ENCODE peak calls at places on chromosomes 13 and 19, in ten cellular contexts. One of them, this sample, is unnamed.
A peak's percentile ranks its signal among the peaks of the same experiment; 100 is the strongest.

GRCh38 chr19:10293637-10294367 is 4.0 kb downstream of the ICAM5 start:
- DNase-seq in left ventricle myocardium inferior: no peak
- DNase-seq in endodermal cell: no peak
- DNase-seq in IMR-90: no peak
- DNase-seq in psoas muscle: no peak
- DNase-seq in cardiac fibroblast: no peak
- DNase-seq in brain microvascular endothelial cell: no peak
- DNase-seq in uterus: no peak
- DNase-seq in BE2C: no peak
- DNase-seq in A549: no peak
- DNase-seq in this sample: no peak

GRCh38 chr13:64723735-64724134 is 2506.4 kb downstream of the PCDH9 start:
- DNase-seq in endodermal cell: no peak
- DNase-seq in BE2C: peak; percentile 58
- DNase-seq in A549: peak; percentile 90
- DNase-seq in psoas muscle: no peak
- DNase-seq in uterus: no peak
- DNase-seq in brain microvascular endothelial cell: peak; percentile 93
- DNase-seq in IMR-90: peak; percentile 94
- DNase-seq in left ventricle myocardium inferior: no peak
- DNase-seq in cardiac fibroblast: peak; percentile 92
- DNase-seq in this sample: no peak

GRCh38 chr13:50838031-50838430 is 5.5 kb downstream of the DLEU7 start:
- DNase-seq in cardiac fibroblast: no peak
- DNase-seq in uterus: no peak
- DNase-seq in IMR-90: no peak
- DNase-seq in left ventricle myocardium inferior: no peak
- DNase-seq in endodermal cell: no peak
- DNase-seq in A549: no peak
- DNase-seq in psoas muscle: no peak
- DNase-seq in BE2C: no peak
- DNase-seq in brain microvascular endothelial cell: no peak
- DNase-seq in this sample: no peak

GRCh38 chr19:41696402-41697197 is 8.5 kb upstream of the CEACAM7 start:
- DNase-seq in psoas muscle: no peak
- DNase-seq in endodermal cell: peak; percentile 87
- DNase-seq in cardiac fibroblast: no peak
- DNase-seq in BE2C: no peak
- DNase-seq in uterus: no peak
- DNase-seq in A549: no peak
- DNase-seq in left ventricle myocardium inferior: no peak
- DNase-seq in brain microvascular endothelial cell: no peak
- DNase-seq in IMR-90: no peak
- DNase-seq in this sample: peak; percentile 10

GRCh38 chr19:39270091-39270871 is 2.1 kb downstream of the IFNL2 start:
- DNase-seq in brain microvascular endothelial cell: no peak
- DNase-seq in IMR-90: peak; percentile 40
- DNase-seq in left ventricle myocardium inferior: no peak
- DNase-seq in BE2C: no peak
- DNase-seq in psoas muscle: no peak
- DNase-seq in uterus: no peak
- DNase-seq in endodermal cell: no peak
- DNase-seq in cardiac fibroblast: no peak
- DNase-seq in A549: peak; percentile 41
- DNase-seq in this sample: no peak

GRCh38 chr13:100526299-100527030 is 62.1 kb downstream of the GGACT start:
- DNase-seq in psoas muscle: no peak
- DNase-seq in A549: no peak
- DNase-seq in brain microvascular endothelial cell: no peak
- DNase-seq in BE2C: no peak
- DNase-seq in cardiac fibroblast: no peak
- DNase-seq in uterus: no peak
- DNase-seq in IMR-90: no peak
- DNase-seq in endodermal cell: peak; percentile 55
- DNase-seq in left ventricle myocardium inferior: no peak
- DNase-seq in this sample: peak; percentile 30

GRCh38 chr13:41107584-41108014 is 25.0 kb downstream of the KBTBD6 start:
- DNase-seq in endodermal cell: peak; percentile 94
- DNase-seq in left ventricle myocardium inferior: no peak
- DNase-seq in A549: no peak
- DNase-seq in psoas muscle: no peak
- DNase-seq in IMR-90: no peak
- DNase-seq in BE2C: peak; percentile 16
- DNase-seq in cardiac fibroblast: no peak
- DNase-seq in brain microvascular endothelial cell: no peak
- DNase-seq in uterus: no peak
- DNase-seq in this sample: peak; percentile 35

GRCh38 chr19:10173527-10173926 is 21.2 kb downstream of the DNMT1 start:
- DNase-seq in A549: peak; percentile 37
- DNase-seq in endodermal cell: no peak
- DNase-seq in IMR-90: peak; percentile 50
- DNase-seq in uterus: no peak
- DNase-seq in psoas muscle: no peak
- DNase-seq in cardiac fibroblast: peak; percentile 41
- DNase-seq in brain microvascular endothelial cell: peak; percentile 26
- DNase-seq in left ventricle myocardium inferior: no peak
- DNase-seq in BE2C: no peak
- DNase-seq in this sample: no peak

GRCh38 chr19:32988724-32989123 is 16.7 kb downstream of the FAAP24 start:
- DNase-seq in brain microvascular endothelial cell: no peak
- DNase-seq in IMR-90: no peak
- DNase-seq in cardiac fibroblast: no peak
- DNase-seq in A549: no peak
- DNase-seq in left ventricle myocardium inferior: no peak
- DNase-seq in BE2C: no peak
- DNase-seq in uterus: no peak
- DNase-seq in psoas muscle: no peak
- DNase-seq in endodermal cell: no peak
- DNase-seq in this sample: no peak

GRCh38 chr13:27923794-27924528 is 4.2 kb downstream of the PDX1 start:
- DNase-seq in psoas muscle: no peak
- DNase-seq in endodermal cell: peak; percentile 77
- DNase-seq in uterus: no peak
- DNase-seq in left ventricle myocardium inferior: no peak
- DNase-seq in IMR-90: no peak
- DNase-seq in BE2C: no peak
- DNase-seq in A549: no peak
- DNase-seq in cardiac fibroblast: no peak
- DNase-seq in brain microvascular endothelial cell: no peak
- DNase-seq in this sample: peak; percentile 51

GRCh38 chr19:813359-814107 is 8.2 kb downstream of the PLPPR3 start:
- DNase-seq in endodermal cell: peak; percentile 61
- DNase-seq in IMR-90: no peak
- DNase-seq in cardiac fibroblast: no peak
- DNase-seq in A549: no peak
- DNase-seq in BE2C: no peak
- DNase-seq in left ventricle myocardium inferior: no peak
- DNase-seq in psoas muscle: no peak
- DNase-seq in uterus: no peak
- DNase-seq in brain microvascular endothelial cell: no peak
- DNase-seq in this sample: no peak

GRCh38 chr19:51547397-51548212 is 16.1 kb upstream of the SIGLEC6 start:
- DNase-seq in psoas muscle: no peak
- DNase-seq in A549: no peak
- DNase-seq in endodermal cell: no peak
- DNase-seq in brain microvascular endothelial cell: peak; percentile 82
- DNase-seq in IMR-90: no peak
- DNase-seq in uterus: no peak
- DNase-seq in left ventricle myocardium inferior: no peak
- DNase-seq in cardiac fibroblast: peak; percentile 47
- DNase-seq in BE2C: no peak
- DNase-seq in this sample: no peak

GRCh38 chr13:72849571-72849970 is 67.6 kb downstream of the PIBF1 start:
- DNase-seq in BE2C: no peak
- DNase-seq in left ventricle myocardium inferior: no peak
- DNase-seq in uterus: no peak
- DNase-seq in endodermal cell: no peak
- DNase-seq in psoas muscle: no peak
- DNase-seq in IMR-90: peak; percentile 46
- DNase-seq in cardiac fibroblast: peak; percentile 23
- DNase-seq in brain microvascular endothelial cell: no peak
- DNase-seq in A549: no peak
- DNase-seq in this sample: no peak

GRCh38 chr13:27037571-27037970 is 134.0 kb downstream of the USP12 start:
- DNase-seq in A549: no peak
- DNase-seq in endodermal cell: no peak
- DNase-seq in uterus: no peak
- DNase-seq in BE2C: no peak
- DNase-seq in brain microvascular endothelial cell: no peak
- DNase-seq in cardiac fibroblast: no peak
- DNase-seq in left ventricle myocardium inferior: no peak
- DNase-seq in IMR-90: no peak
- DNase-seq in psoas muscle: no peak
- DNase-seq in this sample: no peak

GRCh38 chr19:41705393-41706174 is 2.8 kb upstream of the CEACAM5 start:
- DNase-seq in psoas muscle: no peak
- DNase-seq in BE2C: no peak
- DNase-seq in cardiac fibroblast: peak; percentile 8
- DNase-seq in endodermal cell: peak; percentile 91
- DNase-seq in A549: peak; percentile 53
- DNase-seq in left ventricle myocardium inferior: peak; percentile 18
- DNase-seq in brain microvascular endothelial cell: no peak
- DNase-seq in uterus: no peak
- DNase-seq in IMR-90: no peak
- DNase-seq in this sample: peak; percentile 48

GRCh38 chr13:39509616-39510015 is 93.4 kb downstream of the LHFPL6 start:
- DNase-seq in BE2C: no peak
- DNase-seq in IMR-90: no peak
- DNase-seq in left ventricle myocardium inferior: no peak
- DNase-seq in cardiac fibroblast: no peak
- DNase-seq in brain microvascular endothelial cell: no peak
- DNase-seq in uterus: no peak
- DNase-seq in A549: no peak
- DNase-seq in endodermal cell: no peak
- DNase-seq in psoas muscle: no peak
- DNase-seq in this sample: no peak

GRCh38 chr13:39515231-39515630 is 87.8 kb downstream of the LHFPL6 start:
- DNase-seq in BE2C: no peak
- DNase-seq in cardiac fibroblast: no peak
- DNase-seq in brain microvascular endothelial cell: no peak
- DNase-seq in uterus: no peak
- DNase-seq in left ventricle myocardium inferior: no peak
- DNase-seq in A549: no peak
- DNase-seq in endodermal cell: no peak
- DNase-seq in psoas muscle: no peak
- DNase-seq in IMR-90: no peak
- DNase-seq in this sample: no peak

GRCh38 chr13:39506559-39507390 is 96.2 kb downstream of the LHFPL6 start:
- DNase-seq in left ventricle myocardium inferior: no peak
- DNase-seq in endodermal cell: no peak
- DNase-seq in psoas muscle: no peak
- DNase-seq in A549: no peak
- DNase-seq in BE2C: no peak
- DNase-seq in IMR-90: peak; percentile 72
- DNase-seq in brain microvascular endothelial cell: peak; percentile 24
- DNase-seq in cardiac fibroblast: no peak
- DNase-seq in uterus: no peak
- DNase-seq in this sample: no peak

GRCh38 chr13:39512687-39513086 is 90.3 kb downstream of the LHFPL6 start:
- DNase-seq in IMR-90: no peak
- DNase-seq in uterus: no peak
- DNase-seq in left ventricle myocardium inferior: no peak
- DNase-seq in BE2C: no peak
- DNase-seq in endodermal cell: no peak
- DNase-seq in psoas muscle: no peak
- DNase-seq in brain microvascular endothelial cell: no peak
- DNase-seq in A549: no peak
- DNase-seq in cardiac fibroblast: no peak
- DNase-seq in this sample: no peak

GRCh38 chr13:39510296-39510695 is 92.7 kb downstream of the LHFPL6 start:
- DNase-seq in cardiac fibroblast: no peak
- DNase-seq in psoas muscle: no peak
- DNase-seq in endodermal cell: no peak
- DNase-seq in brain microvascular endothelial cell: no peak
- DNase-seq in A549: no peak
- DNase-seq in left ventricle myocardium inferior: no peak
- DNase-seq in BE2C: no peak
- DNase-seq in uterus: no peak
- DNase-seq in IMR-90: no peak
- DNase-seq in this sample: no peak
- TF ChIP-seq CTCF in cardiac fibroblast: no peak
- TF ChIP-seq CTCF in psoas muscle: no peak
- TF ChIP-seq CTCF in endodermal cell: no peak
- TF ChIP-seq CTCF in brain microvascular endothelial cell: no peak
- TF ChIP-seq CTCF in A549: no peak
- TF ChIP-seq CTCF in left ventricle myocardium inferior: no peak
- TF ChIP-seq CTCF in BE2C: no peak
- TF ChIP-seq CTCF in uterus: no peak
- TF ChIP-seq CTCF in IMR-90: no peak
- TF ChIP-seq CTCF in this sample: no peak

GRCh38 chr19:2050991-2051770 is at the start of gene MKNK2:
- DNase-seq in left ventricle myocardium inferior: peak; percentile 92
- DNase-seq in IMR-90: peak; percentile 79
- DNase-seq in uterus: peak; percentile 90
- DNase-seq in cardiac fibroblast: peak; percentile 93
- DNase-seq in endodermal cell: peak; percentile 97
- DNase-seq in brain microvascular endothelial cell: peak; percentile 62
- DNase-seq in BE2C: peak; percentile 96
- DNase-seq in psoas muscle: peak; percentile 97
- DNase-seq in A549: peak; percentile 79
- DNase-seq in this sample: peak; percentile 99
- TF ChIP-seq CTCF in left ventricle myocardium inferior: peak; percentile 53
- TF ChIP-seq CTCF in IMR-90: peak; percentile 81
- TF ChIP-seq CTCF in uterus: peak; percentile 55
- TF ChIP-seq CTCF in cardiac fibroblast: peak; percentile 19
- TF ChIP-seq CTCF in endodermal cell: peak; percentile 70
- TF ChIP-seq CTCF in brain microvascular endothelial cell: peak; percentile 50
- TF ChIP-seq CTCF in BE2C: peak; percentile 44
- TF ChIP-seq CTCF in psoas muscle: peak; percentile 49
- TF ChIP-seq CTCF in A549: peak; percentile 23
- TF ChIP-seq CTCF in this sample: no peak

DNA sequence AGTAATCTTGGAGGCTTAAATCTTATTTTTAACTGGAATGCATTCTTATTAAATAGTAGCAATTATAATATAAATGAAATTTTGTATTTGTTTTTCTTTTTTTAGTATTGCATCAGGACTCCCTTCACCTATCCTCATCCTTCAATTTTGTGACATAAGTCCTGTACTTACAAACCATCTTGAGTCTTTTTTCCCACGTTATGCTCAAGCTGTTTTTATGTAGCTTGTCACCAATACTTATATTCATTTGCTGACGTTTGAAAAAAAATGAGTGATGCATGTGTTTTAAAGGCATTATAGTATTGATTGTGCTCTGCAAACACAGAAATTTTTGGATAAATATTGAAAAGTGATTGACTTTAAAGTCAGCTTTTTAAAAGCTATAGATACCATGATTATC is 888 bp downstream of the GPR18 start:
- DNase-seq in BE2C: no peak
- DNase-seq in left ventricle myocardium inferior: no peak
- DNase-seq in endodermal cell: no peak
- DNase-seq in brain microvascular endothelial cell: no peak
- DNase-seq in psoas muscle: no peak
- DNase-seq in cardiac fibroblast: no peak
- DNase-seq in A549: no peak
- DNase-seq in IMR-90: no peak
- DNase-seq in uterus: no peak
- DNase-seq in this sample: no peak
- TF ChIP-seq CTCF in BE2C: no peak
- TF ChIP-seq CTCF in left ventricle myocardium inferior: no peak
- TF ChIP-seq CTCF in endodermal cell: no peak
- TF ChIP-seq CTCF in brain microvascular endothelial cell: no peak
- TF ChIP-seq CTCF in psoas muscle: no peak
- TF ChIP-seq CTCF in cardiac fibroblast: no peak
- TF ChIP-seq CTCF in A549: no peak
- TF ChIP-seq CTCF in IMR-90: no peak
- TF ChIP-seq CTCF in uterus: no peak
- TF ChIP-seq CTCF in this sample: no peak

GRCh38 chr19:30718728-30719127 is 346.5 kb downstream of the ZNF536 start:
- DNase-seq in IMR-90: no peak
- DNase-seq in uterus: no peak
- DNase-seq in left ventricle myocardium inferior: no peak
- DNase-seq in brain microvascular endothelial cell: no peak
- DNase-seq in BE2C: no peak
- DNase-seq in endodermal cell: no peak
- DNase-seq in psoas muscle: no peak
- DNase-seq in A549: no peak
- DNase-seq in cardiac fibroblast: no peak
- DNase-seq in this sample: peak; percentile 19
- TF ChIP-seq CTCF in IMR-90: no peak
- TF ChIP-seq CTCF in uterus: no peak
- TF ChIP-seq CTCF in left ventricle myocardium inferior: no peak
- TF ChIP-seq CTCF in brain microvascular endothelial cell: no peak
- TF ChIP-seq CTCF in BE2C: no peak
- TF ChIP-seq CTCF in endodermal cell: no peak
- TF ChIP-seq CTCF in psoas muscle: no peak
- TF ChIP-seq CTCF in A549: no peak
- TF ChIP-seq CTCF in cardiac fibroblast: no peak
- TF ChIP-seq CTCF in this sample: no peak

This sample was measured in nephron progenitor cell.